ENCODE peak calls at places on chromosome 14, in four cellular contexts. M is left lung, E is fibroblast of mammary gland, D is brain microvascular endothelial cell. O is an unnamed sample.

GRCh38 chr14:59455411-59455810 is 9.8 kb downstream of the GPR135 start:
- DNase-seq in D (no peak), M (no peak), E (peak), O (no peak)

GRCh38 chr14:37594916-37595808 is at the start of the genes FOXA1 and TTC6:
- DNase-seq in E (peak), M (peak), D (no peak), O (no peak)

GRCh38 chr14:85444685-85445084 is 85.3 kb upstream of the FLRT2 start:
- DNase-seq in D (peak), E (peak), M (peak), O (no peak)

GRCh38 chr14:22448035-22448904 is 140.8 kb downstream of the DAD1 start:
- DNase-seq in E (no peak), M (no peak), D (no peak), O (no peak)

GRCh38 chr14:61203059-61203753 is 77.9 kb downstream of the TMEM30B start:
- DNase-seq in D (no peak), M (no peak), E (no peak), O (no peak)

GRCh38 chr14:53494587-53494986 is 341.5 kb upstream of the DDHD1 start:
- DNase-seq in D (no peak), E (no peak), M (no peak), O (no peak)

GRCh38 chr14:87691482-87691881 is 301.5 kb downstream of the GALC start:
- DNase-seq in M (peak), D (no peak), E (no peak), O (no peak)

GRCh38 chr14:97077253-97077653 is 280.1 kb downstream of the VRK1 start:
- DNase-seq in E (peak), D (peak), M (peak), O (no peak)

GRCh38 chr14:24734917-24735500 is 101.0 kb upstream of the GZMB start:
- DNase-seq in D (peak), E (peak), M (no peak), O (no peak)

GRCh38 chr14:30297856-30298255 is 261.1 kb upstream of the G2E3 start:
- DNase-seq in E (no peak), M (no peak), D (no peak), O (no peak)

GRCh38 chr14:46661728-46662127 is 10.1 kb upstream of the RPL10L start:
- DNase-seq in E (no peak), D (peak), M (no peak), O (no peak)

GRCh38 chr14:70127186-70127585 is 61.6 kb downstream of the SLC8A3 start:
- DNase-seq in E (no peak), M (no peak), D (no peak), O (no peak)

GRCh38 chr14:87877877-87878276 is 115.1 kb downstream of the GALC start:
- DNase-seq in E (peak), M (no peak), D (no peak), O (no peak)

GRCh38 chr14:33972522-33973162 is 21.8 kb upstream of the EGLN3 start:
- DNase-seq in E (no peak), D (no peak), M (no peak), O (no peak)

GRCh38 chr14:34700622-34701130 is 13.7 kb downstream of the CFL2 start:
- DNase-seq in M (no peak), D (no peak), E (no peak), O (no peak)

GRCh38 chr14:22318951-22319350 is 270.1 kb downstream of the DAD1 start:
- DNase-seq in E (no peak), M (no peak), D (no peak), O (no peak)

GRCh38 chr14:99732436-99733220 is 48.5 kb downstream of the CYP46A1 start:
- DNase-seq in M (peak), D (no peak), E (no peak), O (no peak)

GRCh38 chr14:105144666-105145380 is 23.8 kb downstream of the JAG2 start:
- DNase-seq in M (peak), D (no peak), E (no peak), O (no peak)

GRCh38 chr14:104461676-104462443 is 117.7 kb upstream of the C14orf180 start:
- DNase-seq in E (no peak), M (no peak), D (no peak), O (no peak)

GRCh38 chr14:47833006-47833405 is 157.6 kb upstream of the MDGA2 start:
- DNase-seq in E (no peak), D (no peak), M (no peak), O (no peak)

GRCh38 chr14:75274899-75275569 is 3.6 kb upstream of the FOS start:
- DNase-seq in D (peak), E (peak), M (peak), O (no peak)

GRCh38 chr14:55073856-55074255 is 22.4 kb downstream of the MAPK1IP1L start:
- DNase-seq in D (peak), E (peak), M (no peak), O (no peak)

GRCh38 chr14:22493753-22494152 is 95.3 kb downstream of the DAD1 start:
- DNase-seq in E (no peak), D (no peak), M (no peak), O (no peak)

GRCh38 chr14:71289536-71289935 is 382.3 kb downstream of the PCNX1 start:
- DNase-seq in D (no peak), E (no peak), M (no peak), O (no peak)

GRCh38 chr14:101992708-101993107 is 28.3 kb downstream of the DYNC1H1 start:
- DNase-seq in E (no peak), D (no peak), M (no peak), O (no peak)

GRCh38 chr14:52272375-52272774 is 4.9 kb downstream of the PTGDR start:
- DNase-seq in M (no peak), D (peak), E (peak), O (no peak)

GRCh38 chr14:99468081-99468480 is 12.6 kb downstream of the SETD3 start:
- DNase-seq in M (no peak), E (no peak), D (no peak), O (no peak)

GRCh38 chr14:36605506-36605857 is 23.1 kb upstream of the NKX2-8 start:
- DNase-seq in E (no peak), M (no peak), D (no peak), O (no peak)

GRCh38 chr14:58152569-58152857 is 500 bp upstream of the ARMH4 start:
- DNase-seq in D (no peak), E (no peak), M (no peak), O (no peak)

GRCh38 chr14:45253754-45254300 is 825 bp upstream of the MIS18BP1 start:
- DNase-seq in M (peak), E (peak), D (peak), O (no peak)

GRCh38 chr14:55599250-55599879 is 19.4 kb downstream of the KTN1 start:
- DNase-seq in E (no peak), M (no peak), D (no peak), O (no peak)

GRCh38 chr14:34227834-34228662 is 234.0 kb downstream of the SPTSSA start:
- DNase-seq in M (peak), D (peak), E (peak), O (no peak)

GRCh38 chr14:104496095-104496494 is 83.5 kb upstream of the C14orf180 start:
- DNase-seq in M (no peak), D (no peak), E (no peak), O (no peak)

GRCh38 chr14:74558655-74559054 is 53.4 kb downstream of the LTBP2 start:
- DNase-seq in M (no peak), D (no peak), E (peak), O (no peak)

GRCh38 chr14:103716091-103716801 is 636 bp downstream of the ZFYVE21 start:
- DNase-seq in E (no peak), M (no peak), D (no peak), O (no peak)

GRCh38 chr14:59771577-59771976 is 99.0 kb downstream of the RTN1 start:
- DNase-seq in E (peak), M (no peak), D (peak), O (no peak)

GRCh38 chr14:104387385-104388010 is 192.1 kb upstream of the C14orf180 start:
- DNase-seq in M (peak), E (no peak), D (no peak), O (no peak)

GRCh38 chr14:74244115-74244514 is 4.9 kb downstream of the VSX2 start:
- DNase-seq in E (no peak), M (no peak), D (no peak), O (no peak)

GRCh38 chr14:68416156-68416555 is 376.7 kb downstream of the ZFP36L1 start:
- DNase-seq in E (no peak), D (no peak), M (no peak), O (no peak)

GRCh38 chr14:29649170-29649569 is 278.5 kb downstream of the PRKD1 start:
- DNase-seq in D (no peak), E (no peak), M (no peak), O (no peak)

GRCh38 chr14:90660865-90661570 is 155.2 kb downstream of the TTC7B start:
- DNase-seq in E (no peak), M (peak), D (no peak), O (no peak)

GRCh38 chr14:90666571-90666970 is 149.7 kb downstream of the TTC7B start:
- DNase-seq in D (no peak), E (no peak), M (no peak), O (no peak)

GRCh38 chr14:90663680-90664079 is 152.6 kb downstream of the TTC7B start:
- DNase-seq in M (no peak), D (no peak), E (no peak), O (no peak)

GRCh38 chr14:90661881-90662280 is 154.3 kb downstream of the TTC7B start:
- DNase-seq in E (no peak), M (peak), D (no peak), O (no peak)

DNA sequence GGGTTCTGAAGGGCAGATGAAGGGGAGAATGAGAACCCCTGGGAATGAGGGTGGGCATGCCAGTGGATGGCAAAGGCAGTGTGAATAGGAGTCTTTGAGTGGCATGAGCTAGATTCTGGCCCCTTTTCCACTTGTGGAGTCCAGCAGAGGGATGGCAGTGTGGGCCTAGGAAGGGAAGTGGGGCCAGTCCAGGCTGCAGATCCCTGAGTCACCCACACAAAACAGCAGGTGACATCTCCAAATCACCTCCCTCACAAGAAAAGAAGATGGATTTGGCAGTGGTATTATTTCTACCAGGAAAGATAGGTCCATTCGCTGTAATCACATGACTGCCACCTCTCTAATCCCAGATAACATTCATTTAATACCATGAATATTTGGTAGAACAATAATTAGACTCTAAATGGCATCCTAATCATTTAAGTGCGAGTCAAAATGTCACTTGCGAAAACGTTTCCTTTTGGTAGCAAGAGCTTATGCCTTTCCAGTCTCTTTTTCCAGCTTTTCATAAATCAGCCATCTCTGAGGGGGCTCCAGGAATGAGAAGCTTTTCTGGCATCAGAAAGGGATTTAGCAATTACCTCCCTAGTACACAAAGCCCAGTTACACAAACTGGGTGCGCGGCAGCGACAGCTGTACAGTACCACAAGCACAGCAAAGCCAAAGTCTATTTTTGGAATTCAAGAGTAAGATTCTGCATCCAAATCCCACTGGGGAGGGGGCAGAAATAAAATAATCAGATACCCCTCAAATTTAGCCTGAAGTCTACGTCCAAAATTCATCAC is 151.1 kb downstream of the TTC7B start:
- DNase-seq in E (no peak), M (no peak), D (no peak), O (no peak)
- H3K4me3 ChIP-seq in E (no peak), M (no peak), D (no peak), O (no peak)

GRCh38 chr14:64801800-64802199 is 77.9 kb downstream of the SPTB start:
- DNase-seq in E (peak), D (peak), M (no peak), O (no peak)
- TF ChIP-seq CTCF in E (peak), D (peak), M (no peak), O (peak)

DNA sequence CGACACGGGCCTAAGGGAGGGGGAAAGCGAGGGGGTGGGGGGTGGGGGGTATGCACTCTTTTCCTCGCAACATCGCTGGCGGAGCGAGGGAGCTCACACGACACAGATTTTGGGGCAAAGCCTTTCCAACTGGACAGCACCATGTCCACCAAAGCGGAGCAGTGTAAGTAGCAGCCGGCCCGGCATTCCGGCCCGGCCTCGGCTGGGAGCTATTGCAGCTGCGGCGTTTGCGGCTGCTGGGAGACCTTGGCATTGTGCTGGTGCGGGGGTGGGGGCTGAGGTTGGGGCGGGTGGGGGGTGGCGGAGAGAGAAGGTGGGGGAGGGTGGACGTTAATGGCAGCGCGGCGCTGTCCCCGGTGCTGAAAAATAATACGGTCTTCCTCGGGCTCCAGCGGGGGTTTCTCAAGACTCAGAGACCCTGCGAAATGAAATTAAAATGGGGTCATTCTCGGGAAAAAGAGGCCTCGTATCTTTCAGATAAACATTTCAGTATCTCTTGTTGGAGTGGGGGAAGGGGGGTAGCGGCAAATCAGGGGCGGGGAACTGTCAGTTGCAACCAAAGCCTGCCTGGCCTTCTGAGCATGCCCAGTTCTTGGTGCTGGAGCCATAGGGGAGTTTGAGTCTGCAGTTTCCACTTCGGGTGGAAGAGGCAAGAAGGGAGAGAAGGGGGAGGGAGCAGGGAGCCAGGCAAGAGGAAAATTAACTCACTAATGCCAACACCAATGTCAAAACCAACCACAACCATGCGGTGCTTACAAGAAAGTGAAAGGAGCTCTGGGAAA is at the start of gene UNC79:
- DNase-seq in M (no peak), D (peak), E (peak), O (no peak)
- H3K4me3 ChIP-seq in M (no peak), D (peak), E (no peak), O (no peak)

DNA sequence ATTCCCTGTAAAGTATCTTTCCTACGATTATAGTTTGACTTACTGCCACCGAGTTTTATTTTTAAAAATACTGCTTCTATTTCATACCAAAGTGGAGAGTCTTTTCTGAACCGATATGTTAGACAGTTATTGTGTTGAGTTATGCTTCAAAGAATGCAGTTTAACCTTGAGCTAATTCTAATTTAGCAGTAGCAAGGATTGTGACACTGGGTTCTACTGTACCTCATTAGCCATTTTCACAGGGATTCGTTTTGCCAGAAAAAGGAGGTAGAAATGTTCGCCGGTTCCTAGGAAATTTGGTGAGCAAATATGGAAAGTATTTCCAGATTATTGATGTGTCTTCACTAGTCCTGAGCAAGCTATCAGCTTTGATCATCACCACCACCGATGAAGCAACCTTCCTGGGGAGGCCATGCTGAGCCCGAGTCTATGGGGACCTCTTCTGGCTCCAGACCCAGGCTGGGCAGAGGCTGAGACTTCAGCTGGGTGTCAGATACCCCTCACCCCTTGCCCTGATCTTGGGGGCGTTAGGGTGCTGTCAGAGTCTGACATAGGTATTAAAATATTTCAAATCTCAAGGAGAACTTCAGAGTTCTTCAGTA is 13.6 kb downstream of the GLRX5 start:
- DNase-seq in D (no peak), M (no peak), E (peak), O (no peak)
- TF ChIP-seq CTCF in D (no peak), M (no peak), E (no peak), O (no peak)